ENCODE peak calls at places on chromosomes 1 and 21, in five cellular contexts. R, C, Y, B and K are unnamed samples.

GRCh38 chr1:8863138-8863537 is 15.3 kb downstream of the ENO1 start:
- DNase-seq in R (no peak), C (no peak), Y (no peak), B (no peak), K (no peak)

GRCh38 chr1:168509204-168509603 is 34.6 kb downstream of the XCL2 start:
- DNase-seq in R (no peak), C (no peak), Y (no peak), B (no peak), K (no peak)

GRCh38 chr1:174966000-174966572 is 33.7 kb upstream of the CACYBP start:
- DNase-seq in R (no peak), C (no peak), Y (no peak), B (no peak), K (peak)

GRCh38 chr1:230982698-230983097 is 3.8 kb downstream of the ARV1 start:
- DNase-seq in R (no peak), C (peak), Y (no peak), B (no peak), K (no peak)

GRCh38 chr1:209202826-209203439 is 380.6 kb upstream of the CAMK1G start:
- DNase-seq in R (peak), C (peak), Y (no peak), B (no peak), K (peak)

GRCh38 chr1:24548070-24548469 is 7.8 kb upstream of the NCMAP start:
- DNase-seq in R (no peak), C (no peak), Y (no peak), B (no peak), K (no peak)

GRCh38 chr21:45482899-45483821 is 59.1 kb downstream of the SLC19A1 start:
- DNase-seq in R (no peak), C (no peak), Y (no peak), B (peak), K (peak)

GRCh38 chr1:210816136-210816535 is 317.8 kb downstream of the KCNH1 start:
- DNase-seq in R (no peak), C (no peak), Y (no peak), B (no peak), K (no peak)

GRCh38 chr1:117054068-117054467 is 6.1 kb upstream of the TTF2 start:
- DNase-seq in R (no peak), C (no peak), Y (no peak), B (no peak), K (no peak)

GRCh38 chr1:58249371-58249728 is 297.2 kb downstream of the OMA1 start:
- DNase-seq in R (no peak), C (no peak), Y (no peak), B (no peak), K (no peak)

GRCh38 chr1:30679201-30679975 is 44.0 kb downstream of the MATN1 start:
- DNase-seq in R (no peak), C (no peak), Y (no peak), B (no peak), K (no peak)

GRCh38 chr1:210822897-210823296 is 311.1 kb downstream of the KCNH1 start:
- DNase-seq in R (no peak), C (no peak), Y (no peak), B (no peak), K (no peak)

GRCh38 chr1:172108494-172108893 is 267.2 kb downstream of the DNM3 start:
- DNase-seq in R (no peak), C (no peak), Y (no peak), B (no peak), K (no peak)

GRCh38 chr1:205775717-205776056 is 405 bp upstream of the RAB29 start:
- DNase-seq in R (no peak), C (no peak), Y (no peak), B (no peak), K (no peak)

GRCh38 chr1:226763741-226764264 is 24.7 kb upstream of the ITPKB start:
- DNase-seq in R (peak), C (peak), Y (no peak), B (no peak), K (no peak)

GRCh38 chr1:28104866-28105467 is 16.6 kb upstream of the EYA3 start:
- DNase-seq in R (peak), C (no peak), Y (no peak), B (no peak), K (no peak)

GRCh38 chr1:28510350-28511223 is 4.7 kb downstream of the RCC1 start:
- DNase-seq in R (no peak), C (no peak), Y (no peak), B (no peak), K (peak)